ENCODE peak calls at places on chromosomes 11 and 22, in four cellular contexts. A is T-helper 2 cell, L is lower lobe of right lung, Z is Ammon's horn. H is an unnamed sample.

GRCh38 chr11:14376920-14377319 is 17.9 kb upstream of the RRAS2 start:
- DNase-seq in A (no peak), Z (no peak), L (no peak), H (no peak)

GRCh38 chr11:88280673-88281316 is 56.7 kb downstream of the CTSC start:
- DNase-seq in Z (no peak), L (no peak), A (no peak), H (peak; percentile 54)

GRCh38 chr22:48489551-48490512 is 1337.8 kb downstream of the BRD1 start:
- DNase-seq in Z (no peak), A (no peak), L (no peak), H (no peak)

GRCh38 chr11:69953356-69953755 is 124.8 kb upstream of the ANO1 start:
- DNase-seq in A (no peak), L (no peak), Z (no peak), H (no peak)

GRCh38 chr22:25051983-25052710 is 99.6 kb downstream of the KIAA1671 start:
- DNase-seq in Z (no peak), L (no peak), A (no peak), H (no peak)

GRCh38 chr11:75389276-75389605 is 10.1 kb upstream of the RPS3 start:
- DNase-seq in Z (no peak), L (no peak), A (no peak), H (no peak)

GRCh38 chr11:69825941-69826340 is 6.7 kb upstream of the FGF3 start:
- DNase-seq in L (no peak), Z (no peak), A (no peak), H (no peak)

GRCh38 chr11:77487790-77488189 is 13.9 kb upstream of the PAK1 start:
- DNase-seq in A (no peak), L (no peak), Z (no peak), H (no peak)

GRCh38 chr11:65425105-65425970 is 2.7 kb downstream of the NEAT1 start:
- DNase-seq in L (peak; percentile 48), Z (peak; percentile 50), A (peak; percentile 76), H (peak; percentile 62)

GRCh38 chr11:63462126-63462525 is 28.8 kb downstream of the PLAAT5 start:
- DNase-seq in A (no peak), Z (peak; percentile 38), L (no peak), H (no peak)

GRCh38 chr11:65862191-65862735 is 2.0 kb downstream of the MUS81 start:
- DNase-seq in L (peak; percentile 47), Z (no peak), A (no peak), H (no peak)